ENCODE peak calls at places on chromosomes 5 and 9, in nine cellular contexts. M is adipocyte; U is naive thymus-derived CD4-positive, alpha-beta T cell; V is PC-9; A is cardiac muscle cell; W is stomach; N is lower lobe of right lung; O is upper lobe of left lung; F is breast epithelium. S is an unnamed sample.

GRCh38 chr9:16867571-16868311 is 2.7 kb downstream of the BNC2 start:
- DNase-seq in M (peak; percentile 74), V (peak; percentile 20), A (no peak), F (no peak), U (no peak), N (no peak), W (no peak), O (no peak), S (peak; percentile 3)

GRCh38 chr5:178238711-178239592 is 6.3 kb upstream of the PHYKPL start:
- DNase-seq in W (no peak), N (peak; percentile 45), M (no peak), U (no peak), O (no peak), V (no peak), F (no peak), A (no peak), S (no peak)

GRCh38 chr5:57450991-57451876 is 31.4 kb downstream of the ACTBL2 start:
- DNase-seq in M (peak; percentile 83), N (no peak), V (no peak), O (no peak), A (no peak), F (no peak), U (peak; percentile 57), W (no peak), S (no peak)

GRCh38 chr5:178330791-178331404 is 98.3 kb upstream of the PHYKPL start:
- DNase-seq in F (no peak), N (no peak), V (no peak), O (no peak), W (no peak), M (no peak), U (peak; percentile 37), A (peak; percentile 36), S (no peak)

GRCh38 chr5:126852104-126852531 is 75.2 kb downstream of the LMNB1 start:
- DNase-seq in U (peak; percentile 72), N (no peak), O (no peak), V (no peak), A (no peak), F (no peak), M (no peak), W (no peak), S (no peak)

GRCh38 chr9:69835412-69836080 is 14.9 kb downstream of the CFAP95 start:
- DNase-seq in N (no peak), W (no peak), F (no peak), O (no peak), A (no peak), U (no peak), M (no peak), V (no peak), S (no peak)

GRCh38 chr5:172640822-172641358 is at the start of gene NEURL1B:
- DNase-seq in N (peak; percentile 75), F (no peak), U (peak; percentile 9), O (peak; percentile 63), V (peak; percentile 81), M (peak; percentile 88), W (peak; percentile 77), A (peak; percentile 92), S (peak; percentile 29)

GRCh38 chr5:32229586-32229985 is 55.5 kb upstream of the GOLPH3 start:
- DNase-seq in O (no peak), M (no peak), U (no peak), V (no peak), A (no peak), F (no peak), W (no peak), N (no peak), S (no peak)

GRCh38 chr5:77437194-77437593 is 54.9 kb downstream of the WDR41 start:
- DNase-seq in U (peak; percentile 24), V (no peak), F (no peak), W (no peak), O (no peak), M (no peak), N (no peak), A (peak; percentile 12), S (peak; percentile 18)

GRCh38 chr5:96049398-96050272 is 88.0 kb upstream of the ELL2 start:
- DNase-seq in O (peak; percentile 50), N (peak; percentile 43), U (no peak), F (no peak), M (peak; percentile 58), V (no peak), W (no peak), A (peak; percentile 10), S (no peak)

GRCh38 chr5:80990971-80991370 is 30.8 kb downstream of the RASGRF2 start:
- DNase-seq in M (no peak), U (no peak), O (no peak), V (peak; percentile 34), A (no peak), N (no peak), W (no peak), F (no peak), S (peak; percentile 20)

DNA sequence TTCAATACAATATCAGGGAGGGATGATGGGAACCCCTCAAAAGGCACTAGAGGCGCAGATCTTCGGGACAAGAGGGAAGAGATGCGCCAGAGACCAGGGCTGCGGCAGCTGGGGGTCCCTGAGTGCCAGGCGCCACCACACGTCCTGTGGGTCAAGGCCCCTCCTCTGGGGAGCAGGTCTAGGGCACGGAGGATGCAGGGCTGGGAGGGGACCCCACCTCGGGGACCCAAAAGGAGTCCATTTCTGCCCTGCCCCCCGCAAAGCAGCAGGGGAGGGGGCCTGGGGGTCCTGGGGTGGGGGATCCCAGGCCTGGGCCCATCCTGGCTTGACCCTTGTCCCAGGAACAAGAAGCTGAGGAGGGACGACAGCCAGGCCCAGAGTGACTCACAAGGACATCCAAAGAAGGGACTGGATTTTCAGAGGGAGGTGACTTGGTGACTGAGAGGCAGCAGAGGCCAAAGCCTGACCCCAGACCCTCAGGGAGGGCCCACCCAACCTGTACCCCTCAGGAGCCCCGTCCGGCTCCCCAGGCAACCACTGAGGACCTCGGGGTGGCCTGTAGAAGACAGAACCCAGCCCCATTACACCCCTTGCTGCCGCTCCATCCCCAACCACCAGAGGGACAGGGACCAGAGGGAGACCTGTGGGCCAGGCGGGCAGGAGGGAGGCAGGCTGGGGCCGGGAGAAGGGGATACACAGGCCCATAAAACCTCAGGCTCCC is 54.2 kb downstream of the LRSAM1 start:
- DNase-seq in F (no peak), V (peak; percentile 61), U (peak; percentile 14), M (peak; percentile 53), A (peak; percentile 47), N (no peak), W (no peak), O (no peak), S (peak; percentile 35)
- H3K36me3 ChIP-seq in F (peaks cover 7% of the 10 kb centered on the region), V (peaks cover 6% of the 10 kb centered on the region), U (no peaks in the 10 kb centered on the region), M (peaks cover 53% of the 10 kb centered on the region), A (peaks cover 6% of the 10 kb centered on the region), N (peaks cover 95% of the 10 kb centered on the region), W (peaks cover 96% of the 10 kb centered on the region), O (peaks cover 21% of the 10 kb centered on the region), S (peaks cover 6% of the 10 kb centered on the region)

DNA sequence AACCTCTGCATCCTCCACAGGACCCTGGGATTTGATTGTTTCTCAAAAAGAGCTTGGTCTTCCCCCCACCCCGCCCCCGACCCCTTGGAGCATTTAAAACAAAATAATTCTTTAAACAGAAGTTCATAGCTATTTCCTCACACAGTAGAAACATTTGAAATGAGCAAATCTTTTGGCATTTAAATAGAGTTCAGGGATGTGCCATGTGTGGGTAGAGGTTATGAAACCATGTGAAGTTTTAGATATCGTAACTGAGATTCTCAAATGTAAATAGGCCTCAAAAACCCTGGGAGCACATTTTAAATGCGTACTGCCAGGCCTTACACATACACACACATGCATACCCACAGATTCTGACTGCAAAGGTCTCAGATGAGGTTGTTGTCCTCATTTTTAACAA is 66.5 kb downstream of the EPB41L4B start:
- DNase-seq in U (no peak), O (no peak), A (no peak), V (no peak), W (no peak), M (peak; percentile 86), F (no peak), N (no peak), S (no peak)
- H3K36me3 ChIP-seq in U (no peaks in the 10 kb centered on the region), O (no peaks in the 10 kb centered on the region), A (no peaks in the 10 kb centered on the region), V (no peaks in the 10 kb centered on the region), W (peaks cover 4% of the 10 kb centered on the region), M (no peaks in the 10 kb centered on the region), F (no peaks in the 10 kb centered on the region), N (no peaks in the 10 kb centered on the region), S (peaks cover 1% of the 10 kb centered on the region)

DNA sequence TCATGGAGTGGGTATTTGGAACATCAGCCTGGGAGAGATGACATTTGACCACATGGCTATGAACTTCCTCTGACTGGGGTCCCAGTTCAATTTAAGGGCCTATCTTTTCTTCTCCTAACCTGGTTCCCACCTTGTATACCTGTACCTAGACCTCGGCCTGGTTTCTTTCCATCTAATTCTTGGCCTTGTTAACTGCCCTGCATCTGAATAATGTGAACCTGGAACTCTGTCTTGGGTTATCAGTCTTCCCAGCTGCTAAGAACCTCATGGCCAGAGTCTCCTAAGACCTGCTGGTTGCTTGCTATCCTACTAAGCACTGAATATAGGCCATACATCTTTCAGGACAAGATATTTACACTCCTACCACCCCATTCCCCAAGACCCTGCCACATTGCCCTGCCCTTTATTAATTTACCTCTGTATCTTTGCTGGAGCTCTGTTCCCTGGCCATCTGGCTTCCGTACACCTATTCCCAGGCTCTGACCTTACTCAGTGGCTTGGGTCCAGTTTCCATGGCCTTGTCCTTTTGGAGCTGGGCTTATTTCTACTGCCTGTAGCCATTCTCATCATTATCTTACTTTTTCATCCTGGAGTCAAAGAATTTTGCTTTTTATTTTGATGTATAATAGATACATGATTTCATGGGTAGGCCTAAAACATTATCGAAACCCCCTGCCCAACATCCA is 6.6 kb downstream of the PSAT1 start:
- DNase-seq in U (no peak), F (no peak), N (no peak), V (no peak), M (no peak), W (no peak), O (no peak), A (no peak), S (no peak)
- H3K36me3 ChIP-seq in U (no peaks in the 10 kb centered on the region), F (no peaks in the 10 kb centered on the region), N (peaks cover 3% of the 10 kb centered on the region), V (peaks cover 81% of the 10 kb centered on the region), M (peaks cover 85% of the 10 kb centered on the region), W (peaks cover 42% of the 10 kb centered on the region), O (no peaks in the 10 kb centered on the region), A (peaks cover 23% of the 10 kb centered on the region), S (peaks cover 81% of the 10 kb centered on the region)

DNA sequence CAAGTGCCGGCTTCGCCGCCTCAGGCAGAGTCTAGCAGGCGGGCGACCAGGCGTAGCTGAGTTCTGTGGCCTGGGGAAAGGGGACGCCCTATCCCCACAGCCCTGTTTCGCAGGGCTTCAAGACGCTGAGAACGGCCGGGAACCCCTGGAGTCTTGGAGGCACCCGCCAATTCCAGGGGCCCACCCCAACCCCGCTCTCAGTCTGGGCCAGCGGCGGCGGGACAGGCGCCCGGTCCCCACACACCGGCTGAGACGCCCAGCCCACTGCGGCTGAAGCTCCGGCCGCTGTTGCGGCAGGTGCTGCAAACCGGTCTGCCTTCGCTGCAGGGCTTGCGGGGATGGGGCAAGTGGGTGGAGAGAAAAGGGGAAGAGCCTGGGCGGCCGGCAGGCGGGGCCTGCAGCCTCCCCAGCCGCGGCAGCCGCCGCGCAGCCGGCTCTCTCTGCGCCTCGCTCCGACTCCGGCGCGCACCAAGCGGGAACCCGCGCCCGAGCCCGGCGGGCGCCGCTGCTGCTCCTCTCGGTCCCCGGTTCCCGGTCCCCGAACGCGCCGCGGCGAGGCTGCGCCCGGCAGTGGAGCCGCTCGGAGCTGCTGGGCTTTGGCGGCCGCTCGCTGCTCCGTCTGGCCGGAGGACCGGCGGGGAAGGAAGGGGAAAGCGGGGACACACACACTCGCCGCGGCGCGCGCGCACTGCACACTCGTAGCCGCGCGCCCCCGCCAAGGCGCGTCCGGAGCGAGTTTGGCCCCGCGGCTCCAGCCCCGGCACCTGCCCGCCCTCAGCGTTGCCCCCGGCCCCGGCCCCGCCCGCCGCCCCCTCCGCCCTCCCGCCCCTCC is at the start of gene PIP5K1B:
- DNase-seq in F (peak; percentile 74), O (peak; percentile 87), V (peak; percentile 48), N (peak; percentile 90), W (peak; percentile 88), M (peak; percentile 65), U (peak; percentile 2), A (peak; percentile 87), S (peak; percentile 70)
- H3K36me3 ChIP-seq in F (no peaks in the 10 kb centered on the region), O (no peaks in the 10 kb centered on the region), V (no peaks in the 10 kb centered on the region), N (no peaks in the 10 kb centered on the region), W (no peaks in the 10 kb centered on the region), M (no peaks in the 10 kb centered on the region), U (no peaks in the 10 kb centered on the region), A (no peaks in the 10 kb centered on the region), S (no peaks in the 10 kb centered on the region)

S was measured in HepG2.